ENCODE peak calls at places on chromosome 12, in five cellular contexts. Y is HFFc6, O is aorta, D is ecto neural progenitor cell, E is HS-5. I is an unnamed sample.

GRCh38 chr12:68641138-68641537 is 30.4 kb downstream of the RAP1B start:
- DNase-seq in Y (no peak), O (no peak), D (no peak), E (no peak), I (no peak)

GRCh38 chr12:112275836-112276235 is 106.4 kb downstream of the HECTD4 start:
- DNase-seq in Y (no peak), O (no peak), D (no peak), E (no peak), I (no peak)

GRCh38 chr12:6871052-6871957 is 1.8 kb downstream of the SPSB2 start:
- DNase-seq in Y (peak; percentile 18), O (no peak), D (peak; percentile 60), E (no peak), I (no peak)

GRCh38 chr12:122963928-122964240 is 2.4 kb downstream of the ABCB9 start:
- DNase-seq in Y (no peak), O (no peak), D (no peak), E (no peak), I (no peak)

GRCh38 chr12:68856510-68856909 is 48.5 kb downstream of the MDM2 start:
- DNase-seq in Y (no peak), O (no peak), D (no peak), E (no peak), I (no peak)

GRCh38 chr12:49232940-49233841 is 31.7 kb upstream of the TUBA1C start:
- DNase-seq in Y (no peak), O (peak; percentile 82), D (peak; percentile 90), E (no peak), I (peak; percentile 86)

GRCh38 chr12:76072568-76072967 is 11.9 kb downstream of the NAP1L1 start:
- DNase-seq in Y (no peak), O (no peak), D (no peak), E (no peak), I (no peak)

GRCh38 chr12:124428136-124428791 is 133.4 kb downstream of the RFLNA start:
- DNase-seq in Y (peak; percentile 82), O (no peak), D (no peak), E (no peak), I (no peak)

GRCh38 chr12:70309348-70309747 is 56.7 kb upstream of the KCNMB4 start:
- DNase-seq in Y (no peak), O (no peak), D (no peak), E (no peak), I (no peak)

GRCh38 chr12:131084341-131085011 is 130.8 kb downstream of the ADGRD1 start:
- DNase-seq in Y (no peak), O (no peak), D (peak; percentile 24), E (no peak), I (peak; percentile 80)

GRCh38 chr12:120639771-120640721 is at the start of gene CABP1:
- DNase-seq in Y (no peak), O (peak; percentile 64), D (peak; percentile 79), E (no peak), I (no peak)

GRCh38 chr12:109268896-109269295 is 40.2 kb downstream of the FOXN4 start:
- DNase-seq in Y (no peak), O (no peak), D (no peak), E (no peak), I (no peak)

GRCh38 chr12:55828357-55828756 is 1.0 kb downstream of the DNAJC14 start:
- DNase-seq in Y (no peak), O (peak; percentile 53), D (no peak), E (no peak), I (no peak)

GRCh38 chr12:18581232-18581962 is 156.4 kb downstream of the PLCZ1 start:
- DNase-seq in Y (no peak), O (no peak), D (no peak), E (no peak), I (no peak)

GRCh38 chr12:111447571-111448265 is 42.0 kb downstream of the SH2B3 start:
- DNase-seq in Y (no peak), O (peak; percentile 71), D (peak; percentile 47), E (no peak), I (peak; percentile 82)

GRCh38 chr12:6927379-6927991 is at the start of gene ATN1:
- DNase-seq in Y (peak; percentile 46), O (peak; percentile 95), D (peak; percentile 86), E (no peak), I (peak; percentile 91)

GRCh38 chr12:39846971-39847661 is 227.5 kb upstream of the ABCD2 start:
- DNase-seq in Y (no peak), O (no peak), D (peak; percentile 50), E (no peak), I (no peak)

GRCh38 chr12:126663304-126664094 is 1598.3 kb downstream of the AACS start:
- DNase-seq in Y (peak; percentile 1), O (no peak), D (no peak), E (no peak), I (no peak)

GRCh38 chr12:3035815-3036702 is 41.1 kb upstream of the TSPAN9 start:
- DNase-seq in Y (peak; percentile 26), O (no peak), D (no peak), E (no peak), I (no peak)

GRCh38 chr12:76688001-76688400 is 75.9 kb upstream of the ZDHHC17 start:
- DNase-seq in Y (peak; percentile 17), O (no peak), D (no peak), E (no peak), I (no peak)

GRCh38 chr12:89098390-89099102 is 253.8 kb downstream of the DUSP6 start:
- DNase-seq in Y (no peak), O (no peak), D (peak; percentile 56), E (no peak), I (no peak)

I was measured in osteocyte.